ENCODE peak calls at places on chromosomes 7 and 10, in nine cellular contexts. U is HT-29; O is PC-3; N is hippocampal formation; V is T47D; Z is fibroblast of pulmonary artery; E is stromal cell of bone marrow; R is naive thymus-derived CD8-positive, alpha-beta T cell; T is substantia nigra. G is an unnamed sample.
A peak's percentile ranks its signal among the peaks of the same experiment; 100 is the strongest.

GRCh38 chr10:7279303-7279702 is 131.5 kb downstream of the SFMBT2 start:
- DNase-seq in U (no peak), O (no peak), N (no peak), V (no peak), Z (no peak), E (no peak), R (no peak), T (no peak), G (no peak)

GRCh38 chr10:110495731-110496552 is 1.8 kb upstream of the DUSP5 start:
- DNase-seq in U (no peak), O (peak; percentile 72), N (no peak), V (no peak), Z (peak; percentile 91), E (peak; percentile 44), R (no peak), T (no peak), G (peak; percentile 80)

GRCh38 chr7:121278120-121279021 is 50.4 kb upstream of the WNT16 start:
- DNase-seq in U (no peak), O (peak; percentile 57), N (no peak), V (no peak), Z (peak; percentile 52), E (peak; percentile 42), R (no peak), T (no peak), G (peak; percentile 24)

GRCh38 chr10:110959379-110960332 is 40.3 kb downstream of the SHOC2 start:
- DNase-seq in U (no peak), O (no peak), N (no peak), V (no peak), Z (no peak), E (no peak), R (no peak), T (no peak), G (no peak)

GRCh38 chr10:13776861-13777301 is 190.1 kb downstream of the PRPF18 start:
- DNase-seq in U (no peak), O (peak; percentile 57), N (no peak), V (no peak), Z (peak; percentile 48), E (no peak), R (no peak), T (no peak), G (no peak)

GRCh38 chr10:109968954-109969644 is 38.7 kb upstream of the ADD3 start:
- DNase-seq in U (no peak), O (no peak), N (peak; percentile 32), V (no peak), Z (no peak), E (no peak), R (no peak), T (no peak), G (no peak)

GRCh38 chr7:106372595-106373318 is 88.0 kb upstream of the NAMPT start:
- DNase-seq in U (no peak), O (no peak), N (no peak), V (no peak), Z (no peak), E (no peak), R (no peak), T (no peak), G (no peak)

GRCh38 chr7:156947120-156947843 is 2.2 kb upstream of the NOM1 start:
- DNase-seq in U (peak; percentile 37), O (peak; percentile 13), N (no peak), V (peak; percentile 74), Z (no peak), E (no peak), R (no peak), T (no peak), G (no peak)

GRCh38 chr7:82247814-82248433 is 195.7 kb downstream of the CACNA2D1 start:
- DNase-seq in U (peak; percentile 50), O (peak; percentile 35), N (no peak), V (peak; percentile 32), Z (peak; percentile 36), E (no peak), R (no peak), T (no peak), G (no peak)

GRCh38 chr10:5089869-5090268 is 4.3 kb upstream of the AKR1C3 start:
- DNase-seq in U (peak; percentile 32), O (peak; percentile 49), N (no peak), V (peak; percentile 78), Z (peak; percentile 60), E (no peak), R (no peak), T (no peak), G (no peak)